ENCODE peak calls at places on chromosomes 16 and 17, in nine cellular contexts. One of them, this sample, is unnamed.

GRCh38 chr17:17722906-17723353 is 41.7 kb downstream of the RAI1 start:
- DNase-seq in NT2/D1: no peak
- DNase-seq in cardiac fibroblast: no peak
- DNase-seq in colonic mucosa: no peak
- DNase-seq in neural progenitor cell: no peak
- DNase-seq in fibroblast of mammary gland: no peak
- DNase-seq in PC-3: no peak
- DNase-seq in Caco-2: no peak
- DNase-seq in psoas muscle: no peak
- DNase-seq in this sample: no peak

GRCh38 chr16:47581114-47581513 is 120.0 kb downstream of the PHKB start:
- DNase-seq in Caco-2: no peak
- DNase-seq in NT2/D1: no peak
- DNase-seq in colonic mucosa: no peak
- DNase-seq in neural progenitor cell: no peak
- DNase-seq in PC-3: no peak
- DNase-seq in psoas muscle: no peak
- DNase-seq in fibroblast of mammary gland: peak; percentile 10
- DNase-seq in cardiac fibroblast: no peak
- DNase-seq in this sample: no peak

GRCh38 chr17:68381076-68381900 is 76.0 kb downstream of the WIPI1 start:
- DNase-seq in Caco-2: no peak
- DNase-seq in cardiac fibroblast: peak; percentile 83
- DNase-seq in fibroblast of mammary gland: peak; percentile 99
- DNase-seq in psoas muscle: no peak
- DNase-seq in colonic mucosa: no peak
- DNase-seq in NT2/D1: no peak
- DNase-seq in neural progenitor cell: no peak
- DNase-seq in PC-3: peak; percentile 98
- DNase-seq in this sample: no peak

GRCh38 chr17:4769628-4770027 is 2.1 kb upstream of the TM4SF5 start:
- DNase-seq in PC-3: peak; percentile 62
- DNase-seq in fibroblast of mammary gland: peak; percentile 37
- DNase-seq in cardiac fibroblast: no peak
- DNase-seq in colonic mucosa: no peak
- DNase-seq in neural progenitor cell: no peak
- DNase-seq in psoas muscle: no peak
- DNase-seq in Caco-2: no peak
- DNase-seq in NT2/D1: no peak
- DNase-seq in this sample: no peak

GRCh38 chr16:87344931-87345631 is 27.9 kb upstream of the C16orf95 start:
- DNase-seq in Caco-2: no peak
- DNase-seq in colonic mucosa: peak; percentile 70
- DNase-seq in fibroblast of mammary gland: no peak
- DNase-seq in neural progenitor cell: no peak
- DNase-seq in psoas muscle: no peak
- DNase-seq in NT2/D1: no peak
- DNase-seq in cardiac fibroblast: peak; percentile 14
- DNase-seq in PC-3: no peak
- DNase-seq in this sample: peak; percentile 87

GRCh38 chr17:9381068-9381467 is 194.6 kb downstream of the STX8 start:
- DNase-seq in cardiac fibroblast: no peak
- DNase-seq in psoas muscle: no peak
- DNase-seq in fibroblast of mammary gland: no peak
- DNase-seq in NT2/D1: no peak
- DNase-seq in Caco-2: no peak
- DNase-seq in neural progenitor cell: no peak
- DNase-seq in PC-3: no peak
- DNase-seq in colonic mucosa: no peak
- DNase-seq in this sample: no peak

GRCh38 chr16:30031477-30031918 is 427 bp upstream of the TLCD3B start:
- DNase-seq in NT2/D1: no peak
- DNase-seq in Caco-2: no peak
- DNase-seq in PC-3: no peak
- DNase-seq in fibroblast of mammary gland: no peak
- DNase-seq in cardiac fibroblast: no peak
- DNase-seq in psoas muscle: no peak
- DNase-seq in colonic mucosa: no peak
- DNase-seq in neural progenitor cell: no peak
- DNase-seq in this sample: no peak

GRCh38 chr16:81168406-81168805 is 70.1 kb upstream of the BCO1 start:
- DNase-seq in colonic mucosa: no peak
- DNase-seq in cardiac fibroblast: no peak
- DNase-seq in NT2/D1: no peak
- DNase-seq in fibroblast of mammary gland: no peak
- DNase-seq in PC-3: no peak
- DNase-seq in Caco-2: no peak
- DNase-seq in neural progenitor cell: no peak
- DNase-seq in psoas muscle: no peak
- DNase-seq in this sample: no peak

GRCh38 chr16:85062303-85062702 is 34.7 kb downstream of the KIAA0513 start:
- DNase-seq in fibroblast of mammary gland: no peak
- DNase-seq in Caco-2: no peak
- DNase-seq in NT2/D1: no peak
- DNase-seq in neural progenitor cell: no peak
- DNase-seq in cardiac fibroblast: no peak
- DNase-seq in colonic mucosa: no peak
- DNase-seq in PC-3: no peak
- DNase-seq in psoas muscle: no peak
- DNase-seq in this sample: no peak

GRCh38 chr17:35617505-35617904 is 30.4 kb downstream of the AP2B1 start:
- DNase-seq in psoas muscle: no peak
- DNase-seq in cardiac fibroblast: peak; percentile 5
- DNase-seq in neural progenitor cell: no peak
- DNase-seq in fibroblast of mammary gland: no peak
- DNase-seq in NT2/D1: no peak
- DNase-seq in Caco-2: no peak
- DNase-seq in colonic mucosa: no peak
- DNase-seq in PC-3: no peak
- DNase-seq in this sample: no peak

GRCh38 chr16:4376820-4377572 is 5.3 kb downstream of the VASN start:
- DNase-seq in Caco-2: no peak
- DNase-seq in psoas muscle: no peak
- DNase-seq in NT2/D1: no peak
- DNase-seq in neural progenitor cell: no peak
- DNase-seq in cardiac fibroblast: no peak
- DNase-seq in fibroblast of mammary gland: peak; percentile 62
- DNase-seq in PC-3: no peak
- DNase-seq in colonic mucosa: no peak
- DNase-seq in this sample: no peak

GRCh38 chr16:4376126-4376819 is 4.6 kb downstream of the VASN start:
- DNase-seq in neural progenitor cell: peak; percentile 4
- DNase-seq in psoas muscle: peak; percentile 98
- DNase-seq in PC-3: peak; percentile 60
- DNase-seq in colonic mucosa: peak; percentile 65
- DNase-seq in cardiac fibroblast: peak; percentile 93
- DNase-seq in Caco-2: no peak
- DNase-seq in fibroblast of mammary gland: peak; percentile 95
- DNase-seq in NT2/D1: no peak
- DNase-seq in this sample: no peak

GRCh38 chr16:4373909-4374742 is 2.5 kb downstream of the VASN start:
- DNase-seq in colonic mucosa: peak; percentile 68
- DNase-seq in neural progenitor cell: peak; percentile 78
- DNase-seq in PC-3: peak; percentile 48
- DNase-seq in Caco-2: peak; percentile 28
- DNase-seq in NT2/D1: no peak
- DNase-seq in fibroblast of mammary gland: peak; percentile 95
- DNase-seq in cardiac fibroblast: peak; percentile 99
- DNase-seq in psoas muscle: peak; percentile 85
- DNase-seq in this sample: no peak

GRCh38 chr16:4377573-4378146 is 6.0 kb downstream of the VASN start:
- DNase-seq in psoas muscle: no peak
- DNase-seq in neural progenitor cell: peak; percentile 40
- DNase-seq in Caco-2: no peak
- DNase-seq in colonic mucosa: no peak
- DNase-seq in cardiac fibroblast: no peak
- DNase-seq in PC-3: no peak
- DNase-seq in NT2/D1: no peak
- DNase-seq in fibroblast of mammary gland: no peak
- DNase-seq in this sample: no peak

DNA sequence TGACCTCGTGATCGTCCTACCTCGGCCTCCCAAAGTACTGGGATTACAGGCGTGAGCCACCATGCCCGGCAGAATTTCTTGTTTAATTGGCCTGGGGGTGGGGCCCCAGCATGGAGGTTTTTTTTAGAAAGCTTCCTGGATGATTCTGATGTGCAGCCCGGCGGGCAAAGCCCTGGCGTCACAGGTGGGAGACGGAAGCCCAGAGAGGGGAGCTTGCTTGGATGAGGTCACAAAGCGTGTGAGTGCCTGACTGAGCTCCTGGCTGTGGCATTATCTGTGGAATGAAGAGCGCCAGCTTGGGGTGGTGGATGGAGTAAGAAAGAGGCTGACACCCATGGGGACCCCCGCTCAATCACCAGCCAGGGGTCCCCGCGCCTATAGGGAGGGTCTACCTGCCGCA is 4.1 kb downstream of the VASN start:
- DNase-seq in cardiac fibroblast: no peak
- DNase-seq in colonic mucosa: no peak
- DNase-seq in psoas muscle: peak; percentile 48
- DNase-seq in fibroblast of mammary gland: peak; percentile 66
- DNase-seq in Caco-2: no peak
- DNase-seq in NT2/D1: no peak
- DNase-seq in neural progenitor cell: peak; percentile 1
- DNase-seq in PC-3: no peak
- DNase-seq in this sample: no peak
- H3K4me3 ChIP-seq in cardiac fibroblast: peak overlapping the region; percentile 21
- H3K4me3 ChIP-seq in colonic mucosa: no peak overlapping the region
- H3K4me3 ChIP-seq in psoas muscle: peak overlapping the region; percentile 42
- H3K4me3 ChIP-seq in fibroblast of mammary gland: peak overlapping the region; percentile 6
- H3K4me3 ChIP-seq in Caco-2: no peak overlapping the region
- H3K4me3 ChIP-seq in NT2/D1: no peak overlapping the region
- H3K4me3 ChIP-seq in neural progenitor cell: no peak overlapping the region
- H3K4me3 ChIP-seq in PC-3: no peak overlapping the region
- H3K4me3 ChIP-seq in this sample: no peak overlapping the region

GRCh38 chr17:2438823-2439222 is 38.0 kb upstream of the MNT start:
- DNase-seq in fibroblast of mammary gland: peak; percentile 81
- DNase-seq in NT2/D1: no peak
- DNase-seq in colonic mucosa: no peak
- DNase-seq in psoas muscle: no peak
- DNase-seq in PC-3: no peak
- DNase-seq in cardiac fibroblast: peak; percentile 52
- DNase-seq in Caco-2: no peak
- DNase-seq in neural progenitor cell: no peak
- DNase-seq in this sample: no peak
- H3K4me3 ChIP-seq in fibroblast of mammary gland: no peak overlapping the region
- H3K4me3 ChIP-seq in NT2/D1: no peak overlapping the region
- H3K4me3 ChIP-seq in colonic mucosa: no peak overlapping the region
- H3K4me3 ChIP-seq in psoas muscle: no peak overlapping the region
- H3K4me3 ChIP-seq in PC-3: no peak overlapping the region
- H3K4me3 ChIP-seq in cardiac fibroblast: no peak overlapping the region
- H3K4me3 ChIP-seq in Caco-2: no peak overlapping the region
- H3K4me3 ChIP-seq in neural progenitor cell: no peak overlapping the region
- H3K4me3 ChIP-seq in this sample: no peak overlapping the region

DNA sequence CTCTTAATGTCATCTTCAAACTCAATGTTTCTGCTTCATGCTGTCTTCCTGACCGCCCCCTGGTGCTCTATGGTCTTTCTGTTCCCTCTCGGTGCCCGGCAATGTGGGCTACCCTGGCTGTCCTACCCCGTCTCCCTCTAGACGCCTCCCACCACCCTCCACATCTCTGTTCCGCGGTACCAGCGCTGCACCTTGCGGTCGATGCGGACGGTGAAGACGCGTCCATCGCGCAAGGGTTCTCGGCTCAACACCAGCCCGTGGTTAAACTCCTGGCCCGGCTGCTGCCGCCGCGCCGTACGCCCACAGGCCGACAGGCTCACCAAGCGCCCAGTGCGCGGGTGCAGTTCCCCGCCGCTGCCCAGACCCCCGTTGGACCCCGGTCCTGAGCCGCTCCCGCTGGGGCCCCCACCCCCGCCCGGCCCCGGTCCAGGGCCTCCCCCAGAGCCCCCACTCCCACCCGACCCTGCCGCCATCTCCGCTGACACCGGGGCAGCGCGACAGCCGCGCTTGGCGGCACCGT is at the start of gene NEURL4:
- DNase-seq in neural progenitor cell: no peak
- DNase-seq in cardiac fibroblast: no peak
- DNase-seq in psoas muscle: no peak
- DNase-seq in fibroblast of mammary gland: no peak
- DNase-seq in Caco-2: no peak
- DNase-seq in colonic mucosa: no peak
- DNase-seq in NT2/D1: no peak
- DNase-seq in PC-3: peak; percentile 2
- DNase-seq in this sample: no peak
- H3K4me3 ChIP-seq in neural progenitor cell: peak within 1 kb of the TSS; percentile 94
- H3K4me3 ChIP-seq in cardiac fibroblast: peak within 1 kb of the TSS; percentile 89
- H3K4me3 ChIP-seq in psoas muscle: peak within 1 kb of the TSS; percentile 95
- H3K4me3 ChIP-seq in fibroblast of mammary gland: peak within 1 kb of the TSS; percentile 90
- H3K4me3 ChIP-seq in Caco-2: peak within 1 kb of the TSS; percentile 89
- H3K4me3 ChIP-seq in colonic mucosa: peak within 1 kb of the TSS; percentile 94
- H3K4me3 ChIP-seq in NT2/D1: peak within 1 kb of the TSS; percentile 84
- H3K4me3 ChIP-seq in PC-3: peak within 1 kb of the TSS; percentile 96
- H3K4me3 ChIP-seq in this sample: peak within 1 kb of the TSS; percentile 77

GRCh38 chr17:29615492-29616299 is 7.0 kb downstream of the CORO6 start:
- DNase-seq in colonic mucosa: peak; percentile 88
- DNase-seq in Caco-2: peak; percentile 89
- DNase-seq in psoas muscle: peak; percentile 93
- DNase-seq in PC-3: peak; percentile 76
- DNase-seq in cardiac fibroblast: peak; percentile 87
- DNase-seq in neural progenitor cell: peak; percentile 94
- DNase-seq in NT2/D1: peak; percentile 55
- DNase-seq in fibroblast of mammary gland: peak; percentile 80
- DNase-seq in this sample: peak; percentile 39

GRCh38 chr17:29613856-29614255 is 8.9 kb downstream of the CORO6 start:
- DNase-seq in Caco-2: no peak
- DNase-seq in colonic mucosa: no peak
- DNase-seq in NT2/D1: no peak
- DNase-seq in cardiac fibroblast: no peak
- DNase-seq in neural progenitor cell: no peak
- DNase-seq in PC-3: no peak
- DNase-seq in fibroblast of mammary gland: no peak
- DNase-seq in psoas muscle: peak; percentile 68
- DNase-seq in this sample: no peak

GRCh38 chr17:29616300-29617048 is 6.2 kb downstream of the CORO6 start:
- DNase-seq in Caco-2: no peak
- DNase-seq in neural progenitor cell: no peak
- DNase-seq in psoas muscle: no peak
- DNase-seq in PC-3: no peak
- DNase-seq in NT2/D1: no peak
- DNase-seq in cardiac fibroblast: no peak
- DNase-seq in colonic mucosa: no peak
- DNase-seq in fibroblast of mammary gland: no peak
- DNase-seq in this sample: no peak

GRCh38 chr17:29614345-29615047 is 8.2 kb downstream of the CORO6 start:
- DNase-seq in Caco-2: no peak
- DNase-seq in PC-3: no peak
- DNase-seq in colonic mucosa: no peak
- DNase-seq in cardiac fibroblast: no peak
- DNase-seq in psoas muscle: peak; percentile 67
- DNase-seq in neural progenitor cell: peak; percentile 62
- DNase-seq in NT2/D1: no peak
- DNase-seq in fibroblast of mammary gland: no peak
- DNase-seq in this sample: no peak

DNA sequence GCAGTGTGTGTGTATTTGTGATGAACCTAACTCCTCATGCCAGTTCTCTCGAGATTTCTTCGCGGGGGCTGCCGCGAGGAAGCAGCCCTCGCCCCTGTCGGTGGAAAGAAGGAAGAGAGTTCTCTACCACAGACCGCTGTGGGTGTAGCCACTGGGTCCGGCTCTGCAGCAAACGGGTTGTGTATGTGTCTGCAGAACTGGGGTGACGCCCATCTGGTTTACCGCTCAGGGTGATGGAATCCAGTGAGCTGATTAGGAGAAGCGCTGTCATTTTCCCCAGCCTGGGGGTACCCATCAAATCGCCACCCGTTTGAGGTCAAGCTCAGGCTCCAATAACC is 7.7 kb downstream of the CORO6 start:
- DNase-seq in colonic mucosa: peak; percentile 56
- DNase-seq in psoas muscle: peak; percentile 67
- DNase-seq in cardiac fibroblast: no peak
- DNase-seq in NT2/D1: no peak
- DNase-seq in PC-3: no peak
- DNase-seq in Caco-2: no peak
- DNase-seq in fibroblast of mammary gland: peak; percentile 15
- DNase-seq in neural progenitor cell: peak; percentile 37
- DNase-seq in this sample: no peak
- H3K4me3 ChIP-seq in colonic mucosa: peak overlapping the region; percentile 28
- H3K4me3 ChIP-seq in psoas muscle: peak overlapping the region; percentile 53
- H3K4me3 ChIP-seq in cardiac fibroblast: peak overlapping the region; percentile 26
- H3K4me3 ChIP-seq in NT2/D1: peak overlapping the region; percentile 1
- H3K4me3 ChIP-seq in PC-3: no peak overlapping the region
- H3K4me3 ChIP-seq in Caco-2: peak overlapping the region; percentile 42
- H3K4me3 ChIP-seq in fibroblast of mammary gland: peak overlapping the region; percentile 9
- H3K4me3 ChIP-seq in neural progenitor cell: peak overlapping the region; percentile 47
- H3K4me3 ChIP-seq in this sample: no peak overlapping the region

This sample was measured in Jurkat, Clone E6-1.